ENCODE peak calls at places on chromosome 9, in four cellular contexts. Y is heart left ventricle, H is A549, G is tibial nerve. F is an unnamed sample.

GRCh38 chr9:112544477-112544876 is 57.9 kb downstream of the KIAA1958 start:
- DNase-seq in Y (no peak), H (no peak), G (no peak), F (no peak)

GRCh38 chr9:9912459-9912858 is 700.3 kb downstream of the PTPRD start:
- DNase-seq in Y (no peak), G (no peak), H (no peak), F (no peak)

GRCh38 chr9:73565833-73566465 is 414.3 kb downstream of the ANXA1 start:
- DNase-seq in H (peak), G (no peak), Y (no peak), F (no peak)

GRCh38 chr9:2623046-2623865 is 1.7 kb downstream of the VLDLR start:
- DNase-seq in G (no peak), H (peak), Y (peak), F (peak)

GRCh38 chr9:8223861-8224260 is 424.3 kb upstream of the DMAC1 start:
- DNase-seq in H (no peak), Y (no peak), G (no peak), F (no peak)

GRCh38 chr9:111903996-111904395 is 7.4 kb downstream of the UGCG start:
- DNase-seq in Y (no peak), H (no peak), G (no peak), F (no peak)

GRCh38 chr9:87766697-87767096 is 40.8 kb downstream of the CTSL start:
- DNase-seq in H (peak), Y (no peak), G (no peak), F (no peak)

GRCh38 chr9:125509476-125509875 is 197.5 kb downstream of the MAPKAP1 start:
- DNase-seq in Y (no peak), G (no peak), H (no peak), F (no peak)

GRCh38 chr9:135992486-135993408 is 31.6 kb upstream of the UBAC1 start:
- DNase-seq in Y (peak), G (peak), H (peak), F (peak)

GRCh38 chr9:111442360-111443027 is 41.7 kb downstream of the ECPAS start:
- DNase-seq in Y (no peak), H (no peak), G (no peak), F (no peak)

GRCh38 chr9:134054891-134055811 is 12.7 kb downstream of the BRD3 start:
- DNase-seq in G (no peak), H (no peak), Y (peak), F (no peak)

GRCh38 chr9:136013116-136013515 is 51.9 kb upstream of the UBAC1 start:
- DNase-seq in G (no peak), H (no peak), Y (peak), F (peak)

GRCh38 chr9:116337015-116337414 is 183.4 kb downstream of the PAPPA start:
- DNase-seq in G (no peak), H (no peak), Y (no peak), F (no peak)

DNA sequence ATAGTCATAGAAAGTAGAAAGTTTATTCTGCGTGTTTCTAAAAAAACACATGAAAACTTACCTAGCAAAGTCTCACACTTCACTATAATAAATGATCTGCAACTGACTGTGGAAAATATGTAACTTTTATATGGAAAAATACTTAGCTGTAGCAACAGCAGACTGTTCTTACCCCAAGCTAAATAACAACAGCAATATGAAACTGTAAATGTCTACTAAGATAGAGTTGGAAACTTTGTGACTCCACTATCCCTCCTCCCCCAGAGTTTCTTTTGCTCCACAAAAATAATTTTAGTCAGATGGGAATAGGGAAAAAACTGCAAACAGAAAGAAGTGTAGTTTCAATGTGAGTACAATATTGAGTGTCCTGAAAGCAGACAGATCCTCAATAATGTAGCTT is 21.0 kb downstream of the MLLT3 start:
- DNase-seq in H (no peak), Y (no peak), G (no peak), F (no peak)
- TF ChIP-seq POLR2A in H (no peak), Y (no peak), G (no peak), F (no peak)

GRCh38 chr9:37574996-37575395 is 1.2 kb downstream of the FBXO10 start:
- DNase-seq in Y (no peak), H (no peak), G (no peak), F (no peak)

GRCh38 chr9:37574241-37574721 is 1.9 kb downstream of the FBXO10 start:
- DNase-seq in H (no peak), Y (no peak), G (no peak), F (no peak)

GRCh38 chr9:37575511-37575914 is 667 bp downstream of the FBXO10 start:
- DNase-seq in Y (no peak), H (no peak), G (no peak), F (no peak)

DNA sequence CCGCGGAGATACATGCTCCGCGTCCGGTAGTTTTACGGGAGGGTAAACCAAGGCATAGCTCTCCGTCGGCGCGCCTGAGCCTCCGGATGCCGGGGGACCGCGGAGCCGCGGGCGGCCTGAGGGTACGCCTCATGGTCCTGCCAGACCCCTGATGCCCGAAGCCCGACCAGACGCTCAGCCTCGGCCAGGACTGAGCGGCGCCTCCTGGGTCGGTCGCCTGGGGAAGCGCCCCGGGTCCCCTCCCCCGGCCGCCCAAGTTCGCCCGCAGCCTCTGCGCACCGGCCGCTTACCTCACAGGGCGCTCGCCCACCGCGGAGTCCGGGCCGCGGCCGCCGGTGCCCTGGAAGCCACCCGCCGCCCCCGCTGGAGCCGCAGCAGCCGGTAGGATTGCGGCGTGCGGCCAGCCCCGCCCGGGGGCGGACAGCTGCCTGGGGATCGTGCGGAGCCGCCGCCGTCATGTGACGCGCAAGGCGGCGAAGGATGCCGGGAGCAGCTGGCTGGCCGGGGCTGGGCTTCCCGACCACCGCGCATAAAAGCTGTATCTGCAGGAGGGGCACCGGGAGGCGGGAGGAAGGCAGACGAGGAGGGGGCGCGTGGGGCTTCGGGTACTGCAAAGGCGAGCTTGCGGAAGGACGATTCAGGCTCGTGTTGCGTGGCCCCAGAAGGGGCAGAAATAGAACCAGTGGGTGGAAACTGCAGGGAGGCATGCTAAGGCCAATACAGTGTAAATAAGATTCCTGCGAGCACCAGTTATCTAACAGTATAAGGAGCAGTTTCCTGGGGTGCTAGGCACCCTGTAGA is at the start of gene FBXO10:
- DNase-seq in H (peak), G (peak), Y (peak), F (peak)
- TF ChIP-seq POLR2A in H (peak), G (peak), Y (no peak), F (peak)

DNA sequence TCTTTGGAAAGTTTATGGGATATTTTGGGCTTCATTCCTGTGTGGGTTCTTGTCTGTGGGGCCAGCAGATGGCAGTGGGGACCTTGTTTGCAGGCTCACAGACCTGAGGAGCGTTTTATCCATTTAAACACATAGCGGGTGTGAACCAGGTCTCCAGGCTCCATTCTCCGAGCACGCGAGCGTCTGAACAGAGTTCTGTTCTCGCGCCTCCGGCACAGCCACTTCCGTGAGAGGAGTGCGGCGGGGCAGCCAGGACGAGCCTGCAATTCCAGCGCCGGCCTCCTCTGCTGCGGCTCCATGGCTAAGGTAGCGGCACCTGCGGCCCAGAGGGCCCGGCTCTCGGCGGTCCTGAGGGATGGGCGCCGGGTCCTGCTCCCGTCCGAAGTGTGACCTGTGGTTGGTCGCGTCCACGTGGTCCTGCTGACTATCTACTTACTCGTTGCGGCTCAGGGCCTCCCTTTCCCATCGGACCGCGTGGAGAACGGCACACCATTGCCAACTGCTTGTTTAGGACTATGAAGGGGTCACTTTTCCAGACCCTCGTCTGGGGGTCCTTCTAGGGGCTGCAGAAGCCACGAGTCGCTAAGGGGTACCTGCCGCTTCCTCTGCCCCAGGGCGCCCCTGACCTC is 7.3 kb downstream of the NRARP start:
- DNase-seq in Y (peak), H (no peak), G (no peak), F (no peak)
- TF ChIP-seq POLR2A in Y (no peak), H (no peak), G (no peak), F (no peak)

GRCh38 chr9:84677080-84677479 is 7.6 kb downstream of the NTRK2 start:
- DNase-seq in H (no peak), G (no peak), Y (no peak), F (no peak)
- TF ChIP-seq POLR2A in H (no peak), G (no peak), Y (no peak), F (no peak)

DNA sequence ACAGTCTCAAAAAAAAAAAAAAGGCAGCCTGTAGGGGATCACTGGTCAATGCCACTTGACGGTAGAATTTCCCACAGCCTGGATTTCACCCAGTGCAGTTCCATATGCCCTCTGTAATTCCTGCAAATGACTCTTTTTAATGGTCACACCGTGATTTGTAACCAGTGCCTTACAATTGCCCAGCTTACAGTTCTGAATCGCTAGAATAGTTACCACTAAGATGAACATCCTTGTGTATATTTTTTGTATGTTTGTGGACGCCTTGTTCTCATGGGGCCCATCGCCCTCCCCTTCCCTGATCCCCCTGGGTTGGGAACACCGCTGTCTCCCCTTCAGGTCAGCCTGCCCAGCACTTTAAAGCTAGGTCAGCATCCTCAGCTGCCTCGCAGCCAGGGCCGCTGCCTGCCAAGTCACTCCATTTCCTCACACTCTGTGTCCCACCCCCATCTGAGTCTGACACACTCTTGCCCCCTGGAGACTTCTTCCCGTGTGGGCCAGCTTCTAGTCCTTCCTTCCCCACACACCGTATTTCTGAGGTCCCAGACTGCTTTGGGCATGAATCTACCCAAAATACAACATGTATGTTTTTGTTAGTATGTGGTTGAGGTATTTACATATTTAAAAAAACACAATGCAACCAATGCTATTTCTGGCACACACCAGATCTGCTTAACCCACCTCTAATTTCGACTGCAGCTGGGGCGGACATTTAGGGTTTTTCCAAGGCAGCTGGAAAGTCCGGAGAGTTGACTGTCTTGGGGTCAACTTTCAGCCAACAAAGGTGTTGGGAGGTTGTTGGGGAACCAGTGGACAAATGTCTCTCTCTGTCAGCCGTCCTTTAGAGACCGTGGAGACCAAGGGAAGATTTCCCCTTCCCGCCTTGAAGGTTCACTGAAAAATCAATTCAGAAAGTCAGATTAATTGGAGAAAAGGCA is 120.5 kb upstream of the NEK6 start:
- DNase-seq in H (no peak), G (no peak), Y (no peak), F (no peak)
- TF ChIP-seq POLR2A in H (no peak), G (no peak), Y (no peak), F (no peak)

DNA sequence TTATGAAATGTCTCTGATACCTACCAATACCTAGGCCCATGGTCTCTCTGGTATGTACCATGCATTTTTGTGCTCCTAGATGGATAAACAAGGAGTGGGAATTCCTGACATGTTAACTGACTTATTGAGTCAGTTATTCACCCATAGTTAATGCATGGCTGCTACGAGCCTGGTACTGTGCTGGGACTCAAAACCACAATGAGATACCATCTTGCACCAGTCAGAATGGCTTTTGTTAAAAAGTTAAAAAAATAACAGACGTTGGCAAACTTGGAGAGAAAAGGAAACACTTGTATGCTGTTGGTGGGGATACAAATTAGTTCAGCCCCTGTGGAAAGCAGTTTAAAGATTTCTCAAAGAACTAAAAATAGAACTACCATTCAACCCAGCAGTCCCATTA is 293.8 kb downstream of the OSTF1 start:
- DNase-seq in G (no peak), H (no peak), Y (no peak), F (no peak)
- TF ChIP-seq POLR2A in G (no peak), H (no peak), Y (no peak), F (no peak)

DNA sequence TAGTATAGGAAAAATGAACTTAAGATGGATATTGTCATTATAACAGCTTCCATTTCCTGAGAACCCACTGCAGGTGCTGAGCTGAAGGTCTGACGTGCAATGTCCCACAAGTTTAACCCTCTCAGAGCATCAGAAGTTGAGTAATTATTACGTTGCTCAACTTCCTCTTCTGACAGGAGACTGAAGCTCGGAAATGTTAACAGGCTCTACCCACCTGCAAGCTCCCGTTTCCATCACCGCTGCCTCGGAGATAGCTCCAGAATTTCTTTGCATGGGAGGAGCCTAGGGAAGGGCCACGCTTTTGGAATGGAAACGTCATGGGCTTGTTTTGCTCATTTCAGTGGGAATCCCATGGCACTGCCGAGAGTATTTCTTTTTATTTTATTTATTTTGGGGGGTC is 1.0 kb upstream of the NTMT1 start:
- DNase-seq in H (no peak), G (no peak), Y (no peak), F (no peak)
- TF ChIP-seq POLR2A in H (no peak), G (no peak), Y (no peak), F (no peak)

DNA sequence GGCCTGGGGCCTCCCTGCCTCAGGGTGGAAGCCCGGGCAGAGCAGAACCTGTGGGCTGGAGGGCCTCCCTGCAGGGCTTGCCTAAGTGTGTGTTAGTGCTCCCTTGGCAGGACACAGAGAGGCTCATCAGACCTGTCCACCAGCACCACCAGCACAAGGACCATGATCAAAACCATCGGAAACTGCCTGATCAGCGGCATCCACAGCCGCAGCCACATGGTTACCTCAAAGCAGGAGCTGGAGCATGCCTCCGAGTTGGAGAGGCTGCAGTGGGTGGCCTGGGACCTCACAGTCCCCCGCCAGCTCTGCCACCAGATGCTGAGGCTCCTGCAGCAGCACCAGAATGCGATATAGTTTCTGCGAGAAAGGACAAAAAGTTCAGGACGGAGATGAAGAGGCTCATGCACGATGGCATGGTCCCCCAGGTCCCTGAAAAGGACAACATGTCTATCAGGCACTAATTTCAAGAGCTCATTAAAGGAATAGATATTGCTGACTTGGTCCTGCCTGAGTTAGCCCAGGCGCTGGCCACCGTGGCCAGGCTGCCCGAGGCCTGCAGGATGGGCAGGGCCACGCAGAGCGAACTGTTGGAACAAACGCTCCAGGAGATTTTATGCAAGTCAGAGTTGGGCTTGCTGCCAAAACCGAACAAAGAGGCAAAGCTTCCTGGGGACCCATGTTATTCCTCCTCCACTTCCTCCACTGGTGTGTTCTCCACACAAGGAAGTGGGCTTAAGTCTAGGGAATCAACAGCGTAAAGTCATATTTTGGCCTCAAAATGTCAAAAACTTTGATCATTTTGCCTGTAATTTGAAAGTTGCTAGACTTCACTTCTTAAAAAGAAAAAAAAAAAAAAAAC is 72.5 kb downstream of the PTPDC1 start:
- DNase-seq in G (peak), Y (peak), H (peak), F (peak)
- TF ChIP-seq POLR2A in G (no peak), Y (no peak), H (no peak), F (no peak)

GRCh38 chr9:85264695-85265094 is 477.1 kb downstream of the AGTPBP1 start:
- DNase-seq in Y (no peak), G (no peak), H (no peak), F (no peak)
- TF ChIP-seq POLR2A in Y (no peak), G (no peak), H (no peak), F (no peak)